ENCODE peak calls at places on chromosomes 4 and X, in four cellular contexts. One of them, this sample, is unnamed.

GRCh38 chr4:7362341-7362740 is 72.4 kb downstream of the PSAPL1 start:
- DNase-seq in breast epithelium: no peak
- DNase-seq in tibial nerve: no peak
- DNase-seq in right lobe of liver: no peak
- DNase-seq in this sample: no peak

GRCh38 chr4:40630335-40631021 is 814 bp upstream of the RBM47 start:
- DNase-seq in right lobe of liver: peak
- DNase-seq in breast epithelium: peak
- DNase-seq in tibial nerve: peak
- DNase-seq in this sample: peak

GRCh38 chr4:168521736-168522135 is 24.9 kb downstream of the PALLD start:
- DNase-seq in tibial nerve: no peak
- DNase-seq in right lobe of liver: no peak
- DNase-seq in breast epithelium: no peak
- DNase-seq in this sample: no peak

GRCh38 chrX:15815779-15816452 is 25.6 kb downstream of the ZRSR2 start:
- DNase-seq in tibial nerve: no peak
- DNase-seq in breast epithelium: no peak
- DNase-seq in right lobe of liver: no peak
- DNase-seq in this sample: no peak

GRCh38 chr4:101870874-101871273 is 80.3 kb downstream of the BANK1 start:
- DNase-seq in breast epithelium: no peak
- DNase-seq in right lobe of liver: no peak
- DNase-seq in tibial nerve: no peak
- DNase-seq in this sample: no peak

GRCh38 chrX:53261573-53261972 is 19.8 kb downstream of the IQSEC2 start:
- DNase-seq in breast epithelium: no peak
- DNase-seq in right lobe of liver: no peak
- DNase-seq in tibial nerve: no peak
- DNase-seq in this sample: no peak

GRCh38 chr4:128483816-128484215 is 196.2 kb upstream of the PGRMC2 start:
- DNase-seq in right lobe of liver: no peak
- DNase-seq in tibial nerve: no peak
- DNase-seq in breast epithelium: no peak
- DNase-seq in this sample: no peak

GRCh38 chr4:135267148-135267878 is 1065.7 kb upstream of the PABPC4L start:
- DNase-seq in tibial nerve: no peak
- DNase-seq in right lobe of liver: no peak
- DNase-seq in breast epithelium: no peak
- DNase-seq in this sample: no peak

GRCh38 chr4:24965627-24966026 is 52.8 kb upstream of the CCDC149 start:
- DNase-seq in tibial nerve: no peak
- DNase-seq in right lobe of liver: no peak
- DNase-seq in breast epithelium: no peak
- DNase-seq in this sample: no peak

GRCh38 chr4:75321484-75321883 is 192.7 kb downstream of the RCHY1 start:
- DNase-seq in tibial nerve: no peak
- DNase-seq in right lobe of liver: no peak
- DNase-seq in breast epithelium: no peak
- DNase-seq in this sample: no peak

GRCh38 chr4:175263537-175263936 is 345.4 kb downstream of the ADAM29 start:
- DNase-seq in breast epithelium: no peak
- DNase-seq in tibial nerve: no peak
- DNase-seq in right lobe of liver: no peak
- DNase-seq in this sample: no peak

GRCh38 chrX:110722135-110722534 is 73.5 kb downstream of the CHRDL1 start:
- DNase-seq in tibial nerve: no peak
- DNase-seq in right lobe of liver: no peak
- DNase-seq in breast epithelium: no peak
- DNase-seq in this sample: no peak

GRCh38 chr4:19944251-19944650 is 307.5 kb upstream of the SLIT2 start:
- DNase-seq in right lobe of liver: no peak
- DNase-seq in tibial nerve: no peak
- DNase-seq in breast epithelium: no peak
- DNase-seq in this sample: no peak

GRCh38 chrX:122188751-122189150 is 995.3 kb upstream of the GRIA3 start:
- DNase-seq in breast epithelium: no peak
- DNase-seq in right lobe of liver: no peak
- DNase-seq in tibial nerve: no peak
- DNase-seq in this sample: no peak

GRCh38 chr4:65392488-65392887 is 277.8 kb downstream of the EPHA5 start:
- DNase-seq in tibial nerve: no peak
- DNase-seq in right lobe of liver: no peak
- DNase-seq in breast epithelium: no peak
- DNase-seq in this sample: no peak

GRCh38 chr4:123649248-123649643 is 252.7 kb downstream of the SPRY1 start:
- DNase-seq in breast epithelium: no peak
- DNase-seq in tibial nerve: no peak
- DNase-seq in right lobe of liver: no peak
- DNase-seq in this sample: no peak

GRCh38 chr4:6840062-6840976 is 57.8 kb downstream of the KIAA0232 start:
- DNase-seq in right lobe of liver: no peak
- DNase-seq in tibial nerve: no peak
- DNase-seq in breast epithelium: no peak
- DNase-seq in this sample: no peak

GRCh38 chr4:76562851-76563803 is 128.1 kb downstream of the SHROOM3 start:
- DNase-seq in right lobe of liver: no peak
- DNase-seq in tibial nerve: no peak
- DNase-seq in breast epithelium: no peak
- DNase-seq in this sample: peak

GRCh38 chr4:138677212-138677611 is 338.4 kb upstream of the NOCT start:
- DNase-seq in right lobe of liver: no peak
- DNase-seq in breast epithelium: no peak
- DNase-seq in tibial nerve: no peak
- DNase-seq in this sample: no peak

GRCh38 chr4:118683513-118683912 is 1.7 kb upstream of the METTL14 start:
- DNase-seq in tibial nerve: no peak
- DNase-seq in breast epithelium: no peak
- DNase-seq in right lobe of liver: no peak
- DNase-seq in this sample: no peak

GRCh38 chrX:78886550-78886949 is 58.6 kb upstream of the P2RY10 start:
- DNase-seq in right lobe of liver: no peak
- DNase-seq in breast epithelium: no peak
- DNase-seq in tibial nerve: no peak
- DNase-seq in this sample: no peak

GRCh38 chrX:27619975-27620374 is 29.8 kb downstream of the DCAF8L2 start:
- DNase-seq in tibial nerve: no peak
- DNase-seq in right lobe of liver: no peak
- DNase-seq in breast epithelium: no peak
- DNase-seq in this sample: no peak

GRCh38 chrX:64206556-64207162 is 1.2 kb upstream of the AMER1 start:
- DNase-seq in breast epithelium: peak
- DNase-seq in right lobe of liver: peak
- DNase-seq in tibial nerve: no peak
- DNase-seq in this sample: peak

GRCh38 chrX:130263016-130263415 is 5.7 kb downstream of the ZNF280C start:
- DNase-seq in tibial nerve: no peak
- DNase-seq in breast epithelium: no peak
- DNase-seq in right lobe of liver: no peak
- DNase-seq in this sample: no peak

GRCh38 chrX:150456466-150456865 is 93.3 kb downstream of the MAMLD1 start:
- DNase-seq in right lobe of liver: no peak
- DNase-seq in breast epithelium: no peak
- DNase-seq in tibial nerve: no peak
- DNase-seq in this sample: no peak

GRCh38 chr4:56821394-56822263 is at the start of gene SPINK2:
- DNase-seq in breast epithelium: no peak
- DNase-seq in tibial nerve: no peak
- DNase-seq in right lobe of liver: peak
- DNase-seq in this sample: peak

GRCh38 chr4:136106753-136107152 is 1425.5 kb downstream of the PCDH18 start:
- DNase-seq in right lobe of liver: no peak
- DNase-seq in breast epithelium: no peak
- DNase-seq in tibial nerve: no peak
- DNase-seq in this sample: no peak

GRCh38 chr4:89101256-89102161 is 9.8 kb upstream of the TIGD2 start:
- DNase-seq in breast epithelium: no peak
- DNase-seq in tibial nerve: no peak
- DNase-seq in right lobe of liver: no peak
- DNase-seq in this sample: no peak

GRCh38 chrX:57270980-57271379 is 15.5 kb upstream of the FAAH2 start:
- DNase-seq in right lobe of liver: no peak
- DNase-seq in tibial nerve: no peak
- DNase-seq in breast epithelium: no peak
- DNase-seq in this sample: no peak

GRCh38 chrX:122552291-122552800 is 631.7 kb upstream of the GRIA3 start:
- DNase-seq in tibial nerve: no peak
- DNase-seq in breast epithelium: no peak
- DNase-seq in right lobe of liver: no peak
- DNase-seq in this sample: no peak

GRCh38 chr4:39047691-39048090 is 14.3 kb upstream of the KLHL5 start:
- DNase-seq in tibial nerve: no peak
- DNase-seq in breast epithelium: no peak
- DNase-seq in right lobe of liver: no peak
- DNase-seq in this sample: no peak

GRCh38 chrX:75276666-75277065 is 2.8 kb downstream of the UPRT start:
- DNase-seq in breast epithelium: no peak
- DNase-seq in tibial nerve: no peak
- DNase-seq in right lobe of liver: no peak
- DNase-seq in this sample: no peak

GRCh38 chrX:53357799-53358530 is 64.5 kb downstream of the SMC1A start:
- DNase-seq in right lobe of liver: no peak
- DNase-seq in breast epithelium: no peak
- DNase-seq in tibial nerve: no peak
- DNase-seq in this sample: no peak

DNA sequence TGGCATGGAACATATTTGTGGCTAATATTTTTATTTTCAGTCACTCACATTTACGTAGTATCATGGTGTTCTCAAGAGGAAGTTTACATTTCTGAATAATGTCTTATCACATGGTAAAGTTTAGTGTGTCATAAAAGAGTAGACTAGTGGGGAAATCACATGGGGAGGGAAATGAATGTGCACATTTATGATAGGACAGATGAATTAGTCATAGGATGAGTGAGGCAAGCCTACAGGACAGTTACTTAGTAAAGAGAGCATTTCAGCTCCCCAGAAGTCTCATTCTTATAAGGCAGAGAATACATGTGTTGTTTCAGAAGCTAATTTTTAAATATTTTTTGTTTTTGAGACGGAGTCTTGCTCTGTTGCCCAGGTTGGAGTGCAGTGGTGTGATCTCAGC is 6.2 kb downstream of the GK start:
- DNase-seq in breast epithelium: no peak
- DNase-seq in right lobe of liver: no peak
- DNase-seq in tibial nerve: no peak
- DNase-seq in this sample: no peak
- TF ChIP-seq POLR2A in breast epithelium: no peak
- TF ChIP-seq POLR2A in right lobe of liver: peak
- TF ChIP-seq POLR2A in tibial nerve: no peak
- TF ChIP-seq POLR2A in this sample: no peak

GRCh38 chr4:4781936-4782754 is 77.3 kb upstream of the MSX1 start:
- DNase-seq in breast epithelium: no peak
- DNase-seq in right lobe of liver: no peak
- DNase-seq in tibial nerve: no peak
- DNase-seq in this sample: no peak
- H3K4me3 ChIP-seq in breast epithelium: no peak
- H3K4me3 ChIP-seq in right lobe of liver: no peak
- H3K4me3 ChIP-seq in tibial nerve: no peak
- H3K4me3 ChIP-seq in this sample: no peak

GRCh38 chr4:139761461-139761860 is 95.8 kb downstream of the MGST2 start:
- DNase-seq in tibial nerve: no peak
- DNase-seq in breast epithelium: no peak
- DNase-seq in right lobe of liver: no peak
- DNase-seq in this sample: no peak
- TF ChIP-seq CTCF in tibial nerve: no peak
- TF ChIP-seq CTCF in breast epithelium: no peak
- TF ChIP-seq CTCF in right lobe of liver: no peak
- TF ChIP-seq CTCF in this sample: no peak

GRCh38 chr4:87527446-87528240 is 1.5 kb downstream of the SPARCL1 start:
- DNase-seq in breast epithelium: no peak
- DNase-seq in tibial nerve: no peak
- DNase-seq in right lobe of liver: no peak
- DNase-seq in this sample: peak

GRCh38 chr4:87523307-87523706 is 5.9 kb downstream of the SPARCL1 start:
- DNase-seq in right lobe of liver: no peak
- DNase-seq in breast epithelium: no peak
- DNase-seq in tibial nerve: no peak
- DNase-seq in this sample: no peak

GRCh38 chr4:87524456-87524855 is 4.7 kb downstream of the SPARCL1 start:
- DNase-seq in breast epithelium: no peak
- DNase-seq in right lobe of liver: no peak
- DNase-seq in tibial nerve: no peak
- DNase-seq in this sample: no peak

GRCh38 chr4:87529187-87529586 is at the start of gene SPARCL1:
- DNase-seq in tibial nerve: peak
- DNase-seq in breast epithelium: peak
- DNase-seq in right lobe of liver: no peak
- DNase-seq in this sample: peak

DNA sequence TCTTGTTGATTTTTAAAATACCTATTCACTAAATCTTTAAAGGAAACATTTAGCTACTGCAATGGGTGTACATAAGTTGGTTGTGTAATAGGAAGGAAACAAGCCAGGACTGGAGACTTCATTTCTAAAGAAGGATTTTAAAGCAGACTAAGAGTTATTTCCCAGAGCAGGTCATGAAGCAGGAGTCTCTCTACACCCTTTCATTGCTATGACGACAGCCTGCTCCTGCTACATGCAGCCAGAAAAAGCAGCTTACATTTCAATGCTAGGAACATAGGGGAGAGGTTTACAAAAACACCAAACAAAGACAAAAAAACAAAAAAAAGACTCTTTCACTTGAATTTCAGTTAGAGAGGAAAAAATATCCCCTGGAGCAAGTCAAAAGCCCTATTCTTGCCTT is 3.5 kb downstream of the SPARCL1 start:
- DNase-seq in breast epithelium: no peak
- DNase-seq in tibial nerve: no peak
- DNase-seq in right lobe of liver: no peak
- DNase-seq in this sample: peak
- TF ChIP-seq POLR2A in breast epithelium: no peak
- TF ChIP-seq POLR2A in tibial nerve: peak
- TF ChIP-seq POLR2A in right lobe of liver: no peak
- TF ChIP-seq POLR2A in this sample: no peak

DNA sequence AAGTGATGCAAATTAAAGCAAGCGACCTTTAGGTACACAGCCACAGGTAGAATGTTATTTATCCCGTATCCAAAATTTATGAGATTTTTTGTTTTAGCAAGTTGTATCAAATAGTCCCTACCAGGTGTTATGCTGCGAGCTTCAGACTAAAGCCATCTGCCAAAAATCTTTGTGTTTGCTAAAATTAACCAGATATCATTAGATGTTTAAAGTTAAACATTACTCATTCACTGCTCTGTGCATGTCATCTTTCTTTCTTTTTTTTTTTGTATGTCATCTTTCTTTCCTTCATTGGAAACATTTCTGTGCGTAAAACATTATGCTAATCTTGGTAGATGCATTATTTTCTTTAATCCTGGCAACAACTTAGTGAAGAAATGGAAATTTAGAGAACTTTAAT is 173.1 kb downstream of the FHIP1A start:
- DNase-seq in breast epithelium: no peak
- DNase-seq in right lobe of liver: no peak
- DNase-seq in tibial nerve: no peak
- DNase-seq in this sample: no peak
- H3K4me3 ChIP-seq in breast epithelium: no peak
- H3K4me3 ChIP-seq in right lobe of liver: no peak
- H3K4me3 ChIP-seq in tibial nerve: no peak
- H3K4me3 ChIP-seq in this sample: no peak

GRCh38 chrX:124373348-124373747 is 27.0 kb downstream of the SH2D1A start:
- DNase-seq in tibial nerve: no peak
- DNase-seq in breast epithelium: no peak
- DNase-seq in right lobe of liver: no peak
- DNase-seq in this sample: no peak
- TF ChIP-seq CTCF in tibial nerve: no peak
- TF ChIP-seq CTCF in breast epithelium: no peak
- TF ChIP-seq CTCF in right lobe of liver: no peak
- TF ChIP-seq CTCF in this sample: no peak

This sample was measured in prostate gland.